ENCODE peak calls at places on chromosomes 13 and 19, in seven cellular contexts. K is foreskin melanocyte, V is GM04503, X is choroid plexus epithelial cell, M is type B pancreatic cell, O is DMS79, G is neural progenitor cell. B is an unnamed sample.

GRCh38 chr13:111531505-111531904 is 211.1 kb downstream of the TEX29 start:
- DNase-seq in K (no peak), V (no peak), X (peak; percentile 20), M (no peak), O (peak; percentile 24), G (no peak), B (no peak)

GRCh38 chr13:91579320-91579719 is 180.9 kb downstream of the GPC5 start:
- DNase-seq in K (no peak), V (no peak), X (no peak), M (no peak), O (no peak), G (no peak), B (no peak)

GRCh38 chr19:5907216-5907615 is 2.5 kb downstream of the VMAC start:
- DNase-seq in K (no peak), V (no peak), X (no peak), M (no peak), O (no peak), G (no peak), B (no peak)

GRCh38 chr19:12749938-12750521 is 1.6 kb upstream of the BEST2 start:
- DNase-seq in K (peak; percentile 52), V (no peak), X (peak; percentile 76), M (no peak), O (no peak), G (no peak), B (no peak)

GRCh38 chr13:83943530-83944279 is 61.4 kb upstream of the SLITRK1 start:
- DNase-seq in K (no peak), V (no peak), X (peak; percentile 11), M (no peak), O (no peak), G (peak; percentile 51), B (no peak)

GRCh38 chr19:2461751-2462634 is 5.2 kb upstream of the LMNB2 start:
- DNase-seq in K (peak; percentile 82), V (no peak), X (peak; percentile 50), M (no peak), O (peak; percentile 48), G (peak; percentile 78), B (peak; percentile 28)

GRCh38 chr19:16417660-16418596 is 53.8 kb downstream of the EPS15L1 start:
- DNase-seq in K (peak; percentile 16), V (no peak), X (peak; percentile 66), M (peak; percentile 78), O (no peak), G (peak; percentile 81), B (peak; percentile 84)

GRCh38 chr13:99978781-99979452 is 2.7 kb upstream of the ZIC2 start:
- DNase-seq in K (no peak), V (no peak), X (no peak), M (no peak), O (peak; percentile 47), G (peak; percentile 92), B (no peak)

GRCh38 chr19:7083076-7083956 is 13.8 kb downstream of the ZNF557 start:
- DNase-seq in K (peak; percentile 37), V (no peak), X (peak; percentile 54), M (no peak), O (no peak), G (no peak), B (peak; percentile 13)

GRCh38 chr19:6654347-6655310 is 15.3 kb downstream of the TNFSF14 start:
- DNase-seq in K (no peak), V (no peak), X (no peak), M (no peak), O (no peak), G (no peak), B (no peak)

B was measured in naive thymus-derived CD8-positive, alpha-beta T cell.